ENCODE peak calls at places on chromosome 19, in eight cellular contexts. O, B, J, P, E, C, H and V are unnamed samples.
A peak's percentile ranks its signal among the peaks of the same experiment; 100 is the strongest.

GRCh38 chr19:9139609-9140158 is 513 bp upstream of the ZNF317 start:
- DNase-seq in O (no peak), B (no peak), J (no peak), P (no peak), E (peak; percentile 7), C (no peak), H (no peak), V (no peak)

GRCh38 chr19:11322269-11323024 is 17.0 kb downstream of the RAB3D start:
- DNase-seq in O (no peak), B (no peak), J (no peak), P (no peak), E (no peak), C (no peak), H (no peak), V (no peak)

GRCh38 chr19:51607920-51608562 is 22.2 kb downstream of the SIGLEC5 start:
- DNase-seq in O (peak; percentile 32), B (peak; percentile 86), J (peak; percentile 66), P (peak; percentile 90), E (peak; percentile 60), C (peak; percentile 30), H (peak; percentile 58), V (peak; percentile 66)

GRCh38 chr19:46624958-46625661 is at the start of gene PTGIR:
- DNase-seq in O (no peak), B (peak; percentile 58), J (peak; percentile 77), P (no peak), E (peak; percentile 42), C (no peak), H (no peak), V (no peak)

GRCh38 chr19:51441410-51442390 is 16.6 kb downstream of the SIGLEC8 start:
- DNase-seq in O (peak; percentile 56), B (no peak), J (no peak), P (peak; percentile 69), E (no peak), C (peak; percentile 64), H (no peak), V (peak; percentile 18)

GRCh38 chr19:9130965-9131364 is 4.2 kb upstream of the OR7G3 start:
- DNase-seq in O (no peak), B (no peak), J (no peak), P (no peak), E (no peak), C (no peak), H (no peak), V (no peak)

GRCh38 chr19:29622191-29623070 is 16.3 kb downstream of the POP4 start:
- DNase-seq in O (peak; percentile 23), B (peak; percentile 80), J (no peak), P (peak; percentile 12), E (no peak), C (no peak), H (no peak), V (peak; percentile 22)

GRCh38 chr19:48623556-48624066 is 4.3 kb downstream of the SPHK2 start:
- DNase-seq in O (no peak), B (no peak), J (no peak), P (no peak), E (no peak), C (no peak), H (no peak), V (no peak)

GRCh38 chr19:58499021-58499927 is 12.5 kb downstream of the SLC27A5 start:
- DNase-seq in O (peak; percentile 87), B (peak; percentile 100), J (peak; percentile 99), P (peak; percentile 100), E (peak; percentile 96), C (peak; percentile 94), H (peak; percentile 84), V (peak; percentile 99)

GRCh38 chr19:42294471-42295137 is 7.3 kb upstream of the PRR19 start:
- DNase-seq in O (no peak), B (no peak), J (no peak), P (no peak), E (no peak), C (no peak), H (no peak), V (no peak)

GRCh38 chr19:7933828-7934725 is 8.1 kb upstream of the CTXN1 start:
- DNase-seq in O (no peak), B (no peak), J (no peak), P (no peak), E (no peak), C (no peak), H (no peak), V (no peak)